ENCODE peak calls at places on chromosomes 13 and 19, in five cellular contexts. V, J, L, Q and T are unnamed samples.

GRCh38 chr19:3455960-3456601 is 24.2 kb downstream of the SMIM24 start:
- DNase-seq in V (no peak), J (no peak), L (no peak), Q (no peak), T (no peak)

GRCh38 chr13:49262634-49263033 is 14.9 kb downstream of the CDADC1 start:
- DNase-seq in V (no peak), J (no peak), L (no peak), Q (no peak), T (no peak)

GRCh38 chr13:61414686-61415664 is 674 bp downstream of the PCDH20 start:
- DNase-seq in V (no peak), J (peak), L (peak), Q (peak), T (no peak)

GRCh38 chr19:32339988-32340874 is 5.2 kb upstream of the ZNF507 start:
- DNase-seq in V (peak), J (peak), L (peak), Q (peak), T (no peak)

GRCh38 chr19:16268676-16269319 is 55.8 kb upstream of the KLF2 start:
- DNase-seq in V (peak), J (no peak), L (no peak), Q (no peak), T (no peak)

GRCh38 chr19:19528721-19529490 is at the start of gene YJEFN3:
- DNase-seq in V (no peak), J (peak), L (no peak), Q (peak), T (no peak)

GRCh38 chr19:42420055-42420544 is 7.1 kb downstream of the LIPE start:
- DNase-seq in V (peak), J (peak), L (no peak), Q (no peak), T (no peak)

GRCh38 chr19:16403151-16403977 is 68.4 kb downstream of the EPS15L1 start:
- DNase-seq in V (no peak), J (no peak), L (no peak), Q (no peak), T (no peak)

GRCh38 chr19:7176792-7177191 is 107.3 kb downstream of the ZNF557 start:
- DNase-seq in V (no peak), J (no peak), L (no peak), Q (no peak), T (no peak)

GRCh38 chr13:106573279-106573831 is 5.4 kb upstream of the ARGLU1 start:
- DNase-seq in V (no peak), J (no peak), L (no peak), Q (no peak), T (peak)

GRCh38 chr13:91767681-91768080 is 369.3 kb downstream of the GPC5 start:
- DNase-seq in V (no peak), J (no peak), L (no peak), Q (no peak), T (peak)

GRCh38 chr13:75271851-75272250 is 210.1 kb downstream of the TBC1D4 start:
- DNase-seq in V (no peak), J (no peak), L (no peak), Q (peak), T (no peak)

GRCh38 chr13:21232196-21232595 is 55.7 kb downstream of the MRPL57 start:
- DNase-seq in V (no peak), J (peak), L (no peak), Q (no peak), T (peak)

GRCh38 chr19:35316560-35316959 is 12.4 kb upstream of the CD22 start:
- DNase-seq in V (no peak), J (no peak), L (no peak), Q (no peak), T (no peak)

GRCh38 chr19:8552810-8553209 is 24.4 kb downstream of the MYO1F start:
- DNase-seq in V (no peak), J (peak), L (no peak), Q (peak), T (no peak)

GRCh38 chr13:51235186-51235585 is 13.0 kb downstream of the FAM124A start:
- DNase-seq in V (no peak), J (no peak), L (no peak), Q (no peak), T (no peak)

GRCh38 chr19:53432088-53432661 is 391 bp downstream of the ZNF761 start:
- DNase-seq in V (no peak), J (peak), L (no peak), Q (no peak), T (no peak)

DNA sequence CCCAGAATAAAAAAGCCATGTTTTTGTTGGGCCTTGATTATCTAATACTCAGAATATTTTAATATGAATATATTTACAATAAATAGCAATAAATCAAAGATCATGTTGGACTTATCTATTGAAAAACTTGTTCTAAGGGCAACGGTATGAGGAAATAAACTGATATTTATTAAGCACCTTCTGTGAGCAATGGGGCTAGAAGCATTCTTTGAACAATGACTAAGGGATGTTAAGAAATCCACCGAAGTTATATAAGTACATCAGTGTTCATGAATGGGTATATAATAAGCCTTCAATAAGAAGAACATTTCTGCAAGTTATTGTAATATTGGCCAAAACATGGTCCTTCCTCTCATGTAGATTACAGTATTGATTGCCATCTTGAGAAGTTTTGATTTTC is 221.8 kb downstream of the OXGR1 start:
- DNase-seq in V (no peak), J (no peak), L (no peak), Q (no peak), T (no peak)
- H3K4me3 ChIP-seq in V (no peak), J (no peak), L (no peak), Q (no peak), T (no peak)

GRCh38 chr13:32988588-32989256 is 27.5 kb upstream of the KL start:
- DNase-seq in V (no peak), J (no peak), L (no peak), Q (no peak), T (no peak)
- H3K4me3 ChIP-seq in V (no peak), J (no peak), L (no peak), Q (no peak), T (no peak)

DNA sequence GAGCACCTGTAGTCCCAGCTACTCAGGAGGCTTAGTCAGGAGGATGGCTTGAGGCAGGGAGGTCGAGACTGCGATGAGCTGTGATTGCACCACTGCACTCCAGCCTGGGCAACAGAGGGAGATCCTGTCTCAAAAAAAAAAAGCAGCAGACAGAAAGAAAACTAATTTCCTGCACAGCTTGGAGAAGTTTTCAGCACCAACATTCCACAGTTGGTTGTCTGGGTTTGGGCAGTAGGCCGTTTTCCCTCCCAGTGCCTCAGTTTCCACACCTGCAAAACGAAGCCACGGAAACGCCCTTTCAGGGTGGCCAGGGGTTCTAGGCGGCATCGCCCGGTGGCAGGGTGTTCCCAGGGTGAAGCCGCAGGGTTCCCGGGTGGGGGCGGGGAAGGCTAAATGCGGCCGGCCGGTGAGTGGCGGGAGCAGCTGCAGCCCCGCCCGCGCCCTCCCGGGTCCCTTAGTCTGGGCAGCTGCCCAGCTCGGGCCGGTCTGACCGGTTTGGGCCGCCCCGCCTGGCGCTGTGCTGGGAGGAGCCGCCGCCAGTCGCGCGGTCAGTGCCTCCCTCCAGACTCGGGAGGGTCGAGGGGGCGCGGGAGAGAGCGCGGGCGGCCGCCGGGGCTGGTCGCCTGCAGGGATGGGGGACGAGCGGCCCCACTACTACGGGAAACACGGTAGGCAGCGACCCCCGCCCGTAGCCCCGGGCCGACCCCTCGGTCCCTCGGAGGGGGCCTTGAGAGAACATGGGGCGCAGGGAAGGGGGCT is at the start of gene SLC44A2:
- DNase-seq in V (no peak), J (no peak), L (peak), Q (peak), T (no peak)
- H3K4me3 ChIP-seq in V (no peak), J (peak), L (peak), Q (peak), T (peak)

GRCh38 chr19:534088-534487 is 2.5 kb downstream of the CDC34 start:
- DNase-seq in V (no peak), J (no peak), L (no peak), Q (no peak), T (no peak)
- H3K4me3 ChIP-seq in V (no peak), J (peak), L (no peak), Q (no peak), T (peak)

DNA sequence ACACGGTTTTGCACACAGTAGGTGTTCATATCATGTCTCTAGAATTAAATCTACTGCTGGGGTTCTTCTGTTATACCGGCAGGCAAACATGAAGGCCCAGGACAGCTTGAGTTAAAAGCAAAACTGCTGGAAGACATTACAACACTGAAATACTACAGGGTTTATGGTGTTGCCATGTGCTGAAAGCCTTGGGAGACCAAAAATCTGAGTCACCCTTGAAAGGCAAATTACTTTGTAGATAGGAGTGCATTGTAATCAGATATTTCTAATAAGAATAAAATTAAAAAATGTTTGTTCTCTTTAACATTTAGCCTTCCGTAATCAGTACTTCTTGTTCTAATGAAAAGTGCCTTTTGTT is 181.4 kb downstream of the PCDH9 start:
- DNase-seq in V (no peak), J (no peak), L (no peak), Q (peak), T (peak)
- H3K4me3 ChIP-seq in V (no peak), J (no peak), L (no peak), Q (no peak), T (no peak)

GRCh38 chr19:2280633-2281264 is 1.2 kb downstream of the PEAK3 start:
- DNase-seq in V (no peak), J (no peak), L (no peak), Q (no peak), T (no peak)

GRCh38 chr19:2282862-2283237 is 875 bp upstream of the PEAK3 start:
- DNase-seq in V (no peak), J (no peak), L (no peak), Q (no peak), T (no peak)

GRCh38 chr19:2286402-2287140 is 4.6 kb upstream of the PEAK3 start:
- DNase-seq in V (no peak), J (no peak), L (no peak), Q (no peak), T (no peak)

GRCh38 chr19:2282062-2282861 is at the start of gene PEAK3:
- DNase-seq in V (peak), J (no peak), L (no peak), Q (peak), T (no peak)

GRCh38 chr19:2283835-2284507 is 2.0 kb upstream of the PEAK3 start:
- DNase-seq in V (no peak), J (no peak), L (no peak), Q (no peak), T (no peak)
- H3K4me3 ChIP-seq in V (no peak), J (no peak), L (no peak), Q (no peak), T (no peak)

DNA sequence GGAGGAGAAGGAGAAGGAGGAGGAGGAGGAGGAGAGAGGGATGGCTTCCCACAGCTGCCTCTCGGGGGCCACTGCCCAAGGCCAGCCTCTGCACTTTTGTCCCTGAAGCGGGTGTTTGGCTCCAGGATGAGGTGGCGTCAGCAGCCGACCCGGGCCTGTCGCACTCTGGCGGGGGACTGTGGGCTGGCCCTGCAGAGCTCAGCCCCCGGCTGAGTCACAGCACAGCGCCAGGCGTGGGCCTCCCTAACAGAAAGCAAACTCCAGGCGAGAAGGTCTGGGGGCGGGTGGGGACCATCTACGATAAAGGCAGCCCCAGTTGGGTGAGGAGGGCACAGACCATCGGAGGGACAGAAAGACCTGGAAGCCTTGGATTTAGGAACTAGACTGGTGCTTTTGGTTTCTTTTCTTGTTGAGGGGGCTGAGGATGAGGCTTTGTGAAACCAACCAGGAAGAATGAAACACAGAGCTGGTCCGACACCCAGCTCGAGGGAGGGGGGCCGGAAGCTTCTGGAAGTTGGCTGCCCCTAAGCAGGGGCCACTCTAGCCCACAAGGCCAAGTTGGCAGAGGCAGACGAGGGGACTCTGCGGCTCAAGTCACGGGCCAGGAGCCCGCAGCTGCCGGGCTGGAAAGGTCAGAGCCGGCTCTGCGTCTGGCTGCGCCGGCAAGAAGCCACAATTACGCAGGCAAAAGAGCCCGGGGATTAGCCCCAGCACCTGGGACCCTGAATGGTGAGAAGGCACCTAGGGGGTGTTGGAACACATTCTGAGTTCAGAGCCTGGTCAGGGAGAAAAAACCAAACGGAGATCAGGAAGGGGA is 18.2 kb downstream of the LSM4 start:
- DNase-seq in V (peak), J (peak), L (peak), Q (peak), T (peak)
- H3K4me3 ChIP-seq in V (peak), J (peak), L (peak), Q (peak), T (peak)

GRCh38 chr19:2276429-2276989 is 5.5 kb downstream of the PEAK3 start:
- DNase-seq in V (no peak), J (no peak), L (no peak), Q (no peak), T (no peak)

GRCh38 chr19:2274937-2275535 is 6.9 kb downstream of the PEAK3 start:
- DNase-seq in V (peak), J (peak), L (no peak), Q (peak), T (no peak)

GRCh38 chr19:2274185-2274711 is 7.7 kb downstream of the PEAK3 start:
- DNase-seq in V (no peak), J (no peak), L (no peak), Q (no peak), T (no peak)

GRCh38 chr19:2277138-2277537 is 4.8 kb downstream of the PEAK3 start:
- DNase-seq in V (no peak), J (no peak), L (no peak), Q (no peak), T (no peak)

GRCh38 chr19:2275588-2276428 is 6.2 kb downstream of the PEAK3 start:
- DNase-seq in V (no peak), J (no peak), L (no peak), Q (no peak), T (no peak)
- H3K4me3 ChIP-seq in V (no peak), J (no peak), L (no peak), Q (no peak), T (no peak)